ENCODE peak calls at places on chromosomes 7 and 10, in five cellular contexts. One of them, this sample, is unnamed.
A peak's percentile ranks its signal among the peaks of the same experiment; 100 is the strongest.

GRCh38 chr7:32119790-32120196 is 49.6 kb upstream of the PDE1C start:
- DNase-seq in caudate nucleus: no peak
- DNase-seq in transverse colon: no peak
- DNase-seq in iris pigment epithelial cell: no peak
- DNase-seq in stimulated activated CD8-positive, alpha-beta memory T cell treated with anti-CD3 and anti-CD28 coated beads, Interleukin-2, amount 100 ng/mL, for 48 hours: no peak
- DNase-seq in this sample: no peak

GRCh38 chr10:110802551-110803238 is 69.0 kb upstream of the PDCD4 start:
- DNase-seq in caudate nucleus: no peak
- DNase-seq in transverse colon: peak; percentile 75
- DNase-seq in iris pigment epithelial cell: peak; percentile 97
- DNase-seq in stimulated activated CD8-positive, alpha-beta memory T cell treated with anti-CD3 and anti-CD28 coated beads, Interleukin-2, amount 100 ng/mL, for 48 hours: no peak
- DNase-seq in this sample: peak; percentile 33

GRCh38 chr10:98886686-98887085 is 349.0 kb downstream of the HPSE2 start:
- DNase-seq in caudate nucleus: no peak
- DNase-seq in transverse colon: no peak
- DNase-seq in iris pigment epithelial cell: peak; percentile 2
- DNase-seq in stimulated activated CD8-positive, alpha-beta memory T cell treated with anti-CD3 and anti-CD28 coated beads, Interleukin-2, amount 100 ng/mL, for 48 hours: no peak
- DNase-seq in this sample: no peak

GRCh38 chr7:157429001-157429679 is 92.3 kb downstream of the DNAJB6 start:
- DNase-seq in caudate nucleus: no peak
- DNase-seq in transverse colon: no peak
- DNase-seq in iris pigment epithelial cell: no peak
- DNase-seq in stimulated activated CD8-positive, alpha-beta memory T cell treated with anti-CD3 and anti-CD28 coated beads, Interleukin-2, amount 100 ng/mL, for 48 hours: no peak
- DNase-seq in this sample: no peak

GRCh38 chr7:138935438-138936079 is 45.6 kb downstream of the KIAA1549 start:
- DNase-seq in caudate nucleus: no peak
- DNase-seq in transverse colon: no peak
- DNase-seq in iris pigment epithelial cell: peak; percentile 89
- DNase-seq in stimulated activated CD8-positive, alpha-beta memory T cell treated with anti-CD3 and anti-CD28 coated beads, Interleukin-2, amount 100 ng/mL, for 48 hours: no peak
- DNase-seq in this sample: no peak

GRCh38 chr7:95101422-95101821 is 194.0 kb downstream of the PPP1R9A start:
- DNase-seq in caudate nucleus: no peak
- DNase-seq in transverse colon: no peak
- DNase-seq in iris pigment epithelial cell: no peak
- DNase-seq in stimulated activated CD8-positive, alpha-beta memory T cell treated with anti-CD3 and anti-CD28 coated beads, Interleukin-2, amount 100 ng/mL, for 48 hours: no peak
- DNase-seq in this sample: no peak

GRCh38 chr10:128587689-128588088 is 461.5 kb upstream of the MKI67 start:
- DNase-seq in caudate nucleus: no peak
- DNase-seq in transverse colon: no peak
- DNase-seq in iris pigment epithelial cell: no peak
- DNase-seq in stimulated activated CD8-positive, alpha-beta memory T cell treated with anti-CD3 and anti-CD28 coated beads, Interleukin-2, amount 100 ng/mL, for 48 hours: no peak
- DNase-seq in this sample: no peak

GRCh38 chr7:159027091-159027802 is 117.4 kb downstream of the VIPR2 start:
- DNase-seq in caudate nucleus: no peak
- DNase-seq in transverse colon: peak; percentile 5
- DNase-seq in iris pigment epithelial cell: no peak
- DNase-seq in stimulated activated CD8-positive, alpha-beta memory T cell treated with anti-CD3 and anti-CD28 coated beads, Interleukin-2, amount 100 ng/mL, for 48 hours: no peak
- DNase-seq in this sample: no peak

GRCh38 chr7:74039337-74039736 is 11.4 kb downstream of the ELN start:
- DNase-seq in caudate nucleus: no peak
- DNase-seq in transverse colon: no peak
- DNase-seq in iris pigment epithelial cell: no peak
- DNase-seq in stimulated activated CD8-positive, alpha-beta memory T cell treated with anti-CD3 and anti-CD28 coated beads, Interleukin-2, amount 100 ng/mL, for 48 hours: no peak
- DNase-seq in this sample: no peak

GRCh38 chr10:74153123-74153522 is 2.1 kb downstream of the ADK start:
- DNase-seq in caudate nucleus: no peak
- DNase-seq in transverse colon: no peak
- DNase-seq in iris pigment epithelial cell: peak; percentile 82
- DNase-seq in stimulated activated CD8-positive, alpha-beta memory T cell treated with anti-CD3 and anti-CD28 coated beads, Interleukin-2, amount 100 ng/mL, for 48 hours: no peak
- DNase-seq in this sample: no peak

GRCh38 chr7:151249732-151250072 is 1.2 kb upstream of the SMARCD3 start:
- DNase-seq in caudate nucleus: no peak
- DNase-seq in transverse colon: peak; percentile 48
- DNase-seq in iris pigment epithelial cell: peak; percentile 39
- DNase-seq in stimulated activated CD8-positive, alpha-beta memory T cell treated with anti-CD3 and anti-CD28 coated beads, Interleukin-2, amount 100 ng/mL, for 48 hours: no peak
- DNase-seq in this sample: no peak

GRCh38 chr7:104529567-104529966 is 201.2 kb downstream of the LHFPL3 start:
- DNase-seq in caudate nucleus: no peak
- DNase-seq in transverse colon: no peak
- DNase-seq in iris pigment epithelial cell: no peak
- DNase-seq in stimulated activated CD8-positive, alpha-beta memory T cell treated with anti-CD3 and anti-CD28 coated beads, Interleukin-2, amount 100 ng/mL, for 48 hours: no peak
- DNase-seq in this sample: no peak

GRCh38 chr10:72881291-72881690 is 12.2 kb upstream of the OIT3 start:
- DNase-seq in caudate nucleus: no peak
- DNase-seq in transverse colon: no peak
- DNase-seq in iris pigment epithelial cell: no peak
- DNase-seq in stimulated activated CD8-positive, alpha-beta memory T cell treated with anti-CD3 and anti-CD28 coated beads, Interleukin-2, amount 100 ng/mL, for 48 hours: no peak
- DNase-seq in this sample: no peak

GRCh38 chr10:5317547-5318107 is 47.1 kb upstream of the UCN3 start:
- DNase-seq in caudate nucleus: no peak
- DNase-seq in transverse colon: no peak
- DNase-seq in iris pigment epithelial cell: peak; percentile 84
- DNase-seq in stimulated activated CD8-positive, alpha-beta memory T cell treated with anti-CD3 and anti-CD28 coated beads, Interleukin-2, amount 100 ng/mL, for 48 hours: peak; percentile 38
- DNase-seq in this sample: no peak

GRCh38 chr7:95794917-95795515 is 22.7 kb downstream of the DYNC1I1 start:
- DNase-seq in caudate nucleus: no peak
- DNase-seq in transverse colon: no peak
- DNase-seq in iris pigment epithelial cell: peak; percentile 56
- DNase-seq in stimulated activated CD8-positive, alpha-beta memory T cell treated with anti-CD3 and anti-CD28 coated beads, Interleukin-2, amount 100 ng/mL, for 48 hours: no peak
- DNase-seq in this sample: no peak

GRCh38 chr10:44828515-44829142 is 82.5 kb upstream of the TMEM72 start:
- DNase-seq in caudate nucleus: no peak
- DNase-seq in transverse colon: no peak
- DNase-seq in iris pigment epithelial cell: no peak
- DNase-seq in stimulated activated CD8-positive, alpha-beta memory T cell treated with anti-CD3 and anti-CD28 coated beads, Interleukin-2, amount 100 ng/mL, for 48 hours: no peak
- DNase-seq in this sample: no peak

GRCh38 chr10:100370976-100371706 is 24.1 kb downstream of the SCD start:
- DNase-seq in caudate nucleus: peak; percentile 77
- DNase-seq in transverse colon: peak; percentile 91
- DNase-seq in iris pigment epithelial cell: peak; percentile 83
- DNase-seq in stimulated activated CD8-positive, alpha-beta memory T cell treated with anti-CD3 and anti-CD28 coated beads, Interleukin-2, amount 100 ng/mL, for 48 hours: peak; percentile 59
- DNase-seq in this sample: peak; percentile 84

GRCh38 chr10:131226831-131227740 is 84.4 kb downstream of the TCERG1L start:
- DNase-seq in caudate nucleus: no peak
- DNase-seq in transverse colon: no peak
- DNase-seq in iris pigment epithelial cell: no peak
- DNase-seq in stimulated activated CD8-positive, alpha-beta memory T cell treated with anti-CD3 and anti-CD28 coated beads, Interleukin-2, amount 100 ng/mL, for 48 hours: no peak
- DNase-seq in this sample: no peak

GRCh38 chr7:23514755-23515154 is 17.0 kb downstream of the TRA2A start:
- DNase-seq in caudate nucleus: no peak
- DNase-seq in transverse colon: no peak
- DNase-seq in iris pigment epithelial cell: no peak
- DNase-seq in stimulated activated CD8-positive, alpha-beta memory T cell treated with anti-CD3 and anti-CD28 coated beads, Interleukin-2, amount 100 ng/mL, for 48 hours: no peak
- DNase-seq in this sample: no peak

GRCh38 chr10:63976538-63976937 is 455.3 kb downstream of the REEP3 start:
- DNase-seq in caudate nucleus: no peak
- DNase-seq in transverse colon: peak; percentile 33
- DNase-seq in iris pigment epithelial cell: peak; percentile 33
- DNase-seq in stimulated activated CD8-positive, alpha-beta memory T cell treated with anti-CD3 and anti-CD28 coated beads, Interleukin-2, amount 100 ng/mL, for 48 hours: peak; percentile 23
- DNase-seq in this sample: no peak

GRCh38 chr7:89002942-89003618 is 207.5 kb upstream of the TEX47 start:
- DNase-seq in caudate nucleus: no peak
- DNase-seq in transverse colon: no peak
- DNase-seq in iris pigment epithelial cell: no peak
- DNase-seq in stimulated activated CD8-positive, alpha-beta memory T cell treated with anti-CD3 and anti-CD28 coated beads, Interleukin-2, amount 100 ng/mL, for 48 hours: no peak
- DNase-seq in this sample: no peak

GRCh38 chr7:91941450-91941849 is 788 bp downstream of the AKAP9 start:
- DNase-seq in caudate nucleus: peak; percentile 7
- DNase-seq in transverse colon: peak; percentile 60
- DNase-seq in iris pigment epithelial cell: peak; percentile 18
- DNase-seq in stimulated activated CD8-positive, alpha-beta memory T cell treated with anti-CD3 and anti-CD28 coated beads, Interleukin-2, amount 100 ng/mL, for 48 hours: peak; percentile 10
- DNase-seq in this sample: no peak

GRCh38 chr7:96055717-96056116 is 266.2 kb downstream of the SLC25A13 start:
- DNase-seq in caudate nucleus: no peak
- DNase-seq in transverse colon: no peak
- DNase-seq in iris pigment epithelial cell: no peak
- DNase-seq in stimulated activated CD8-positive, alpha-beta memory T cell treated with anti-CD3 and anti-CD28 coated beads, Interleukin-2, amount 100 ng/mL, for 48 hours: no peak
- DNase-seq in this sample: no peak

GRCh38 chr10:126088144-126088543 is 191.8 kb downstream of the FANK1 start:
- DNase-seq in caudate nucleus: no peak
- DNase-seq in transverse colon: no peak
- DNase-seq in iris pigment epithelial cell: peak; percentile 71
- DNase-seq in stimulated activated CD8-positive, alpha-beta memory T cell treated with anti-CD3 and anti-CD28 coated beads, Interleukin-2, amount 100 ng/mL, for 48 hours: no peak
- DNase-seq in this sample: no peak

This sample was measured in hippocampal formation.